ENCODE peak calls at places on chromosomes 13 and 19, in eight cellular contexts. A is bronchial epithelial cell, P is endothelial cell of umbilical vein, V is AG10803, H is pancreas, G is coronary artery, X is AG04450, E is heart left ventricle. L is an unnamed sample.

GRCh38 chr13:46015374-46015773 is 37.2 kb downstream of the ZC3H13 start:
- DNase-seq in X (no peak), P (no peak), V (peak; percentile 69), E (no peak), G (no peak), H (no peak), A (no peak), L (no peak)

GRCh38 chr13:63636231-63636993 is 2220.8 kb upstream of the PCDH20 start:
- DNase-seq in E (no peak), P (peak; percentile 45), V (no peak), H (no peak), G (no peak), A (no peak), X (no peak), L (peak; percentile 23)

GRCh38 chr19:45663800-45664199 is 4.2 kb upstream of the GIPR start:
- DNase-seq in V (no peak), E (no peak), P (no peak), H (no peak), A (no peak), G (no peak), X (no peak), L (no peak)

GRCh38 chr13:36432106-36432544 is at the start of gene CCNA1:
- DNase-seq in E (no peak), H (no peak), X (no peak), P (no peak), G (no peak), V (no peak), A (no peak), L (no peak)

GRCh38 chr13:80036845-80037504 is 304.0 kb downstream of the SPRY2 start:
- DNase-seq in A (no peak), X (no peak), G (no peak), E (peak; percentile 21), P (no peak), V (peak; percentile 16), H (no peak), L (no peak)

GRCh38 chr13:112657850-112658445 is 31.9 kb upstream of the ATP11A start:
- DNase-seq in P (no peak), V (peak; percentile 61), A (peak; percentile 74), E (no peak), X (peak; percentile 33), G (no peak), H (no peak), L (peak; percentile 64)

GRCh38 chr13:100881291-100881864 is 206.8 kb upstream of the TMTC4 start:
- DNase-seq in V (peak; percentile 71), P (no peak), H (no peak), E (no peak), A (no peak), G (no peak), X (no peak), L (no peak)

GRCh38 chr13:30892966-30893365 is 13.1 kb upstream of the MEDAG start:
- DNase-seq in V (peak; percentile 63), X (no peak), E (no peak), G (peak; percentile 76), P (no peak), H (no peak), A (no peak), L (no peak)

GRCh38 chr13:42110410-42111155 is 62.1 kb downstream of the DGKH start:
- DNase-seq in P (peak; percentile 84), E (no peak), V (peak; percentile 83), H (no peak), G (no peak), A (peak; percentile 69), X (peak; percentile 54), L (peak; percentile 84)

GRCh38 chr13:75359266-75359665 is 122.7 kb downstream of the TBC1D4 start:
- DNase-seq in X (peak; percentile 66), A (peak; percentile 84), V (peak; percentile 92), E (no peak), P (no peak), G (no peak), H (no peak), L (peak; percentile 95)

GRCh38 chr19:1172353-1173159 is 1.5 kb downstream of the SBNO2 start:
- DNase-seq in E (no peak), V (peak; percentile 67), A (no peak), X (no peak), H (peak; percentile 71), G (peak; percentile 88), P (peak; percentile 30), L (peak; percentile 41)

GRCh38 chr19:35710784-35711723 is 6.7 kb downstream of the ZBTB32 start:
- DNase-seq in H (no peak), P (no peak), E (no peak), V (no peak), A (no peak), X (no peak), G (no peak), L (no peak)

GRCh38 chr19:4878491-4878968 is 11.1 kb upstream of the PLIN3 start:
- DNase-seq in X (no peak), E (no peak), H (no peak), P (no peak), A (no peak), G (no peak), V (no peak), L (no peak)

GRCh38 chr19:21603431-21604153 is 98.2 kb downstream of the ZNF429 start:
- DNase-seq in X (no peak), V (no peak), E (no peak), G (no peak), H (no peak), P (no peak), A (no peak), L (no peak)

GRCh38 chr13:43425234-43425633 is 361.5 kb downstream of the ENOX1 start:
- DNase-seq in V (no peak), H (no peak), G (no peak), X (no peak), E (no peak), A (no peak), P (no peak), L (no peak)

GRCh38 chr13:49248433-49249002 is 793 bp downstream of the CDADC1 start:
- DNase-seq in E (no peak), H (no peak), X (no peak), P (peak; percentile 50), G (no peak), A (peak; percentile 15), V (peak; percentile 24), L (peak; percentile 25)

GRCh38 chr13:49241296-49241695 is 6.4 kb upstream of the CDADC1 start:
- DNase-seq in E (no peak), A (no peak), P (no peak), X (no peak), H (no peak), V (no peak), G (no peak), L (no peak)

GRCh38 chr13:49247722-49248432 is at the start of gene CDADC1:
- DNase-seq in G (peak; percentile 99), A (peak; percentile 89), X (peak; percentile 76), P (peak; percentile 97), V (peak; percentile 91), H (peak; percentile 96), E (peak; percentile 98), L (peak; percentile 96)

GRCh38 chr13:49246850-49247721 is 639 bp upstream of the CDADC1 start:
- DNase-seq in G (no peak), P (no peak), A (no peak), X (no peak), H (no peak), E (no peak), V (no peak), L (no peak)
- TF ChIP-seq CTCF in G (no peak), P (no peak), A (no peak), X (no peak), H (no peak), E (no peak), V (no peak), L (no peak)

DNA sequence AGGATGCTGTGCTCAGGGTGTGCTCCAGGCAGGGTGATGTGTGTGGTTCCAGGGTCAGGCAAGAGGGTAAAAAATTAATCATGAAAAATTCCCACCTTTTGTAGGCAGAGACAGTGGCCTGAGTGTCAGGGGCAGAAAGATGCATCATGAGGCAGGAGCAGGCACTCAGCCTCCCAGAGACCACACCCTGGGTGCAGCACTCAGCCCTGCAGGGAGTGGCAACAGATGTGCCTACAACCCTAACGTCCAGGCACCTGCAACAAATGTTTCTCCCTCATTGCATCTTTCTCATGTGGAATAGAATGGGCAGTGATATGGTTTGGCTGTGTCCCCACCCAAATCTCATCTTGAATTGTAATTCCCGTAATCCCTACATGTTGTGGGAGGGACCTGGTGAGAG is 19.6 kb upstream of the CEACAM1 start:
- DNase-seq in H (no peak), E (no peak), V (no peak), X (no peak), A (no peak), G (no peak), P (no peak), L (no peak)
- H3K4me3 ChIP-seq in H (no peak overlapping the region), E (no peak overlapping the region), V (no peak overlapping the region), X (no peak overlapping the region), A (no peak overlapping the region), G (no peak overlapping the region), P (no peak overlapping the region), L (no peak overlapping the region)

DNA sequence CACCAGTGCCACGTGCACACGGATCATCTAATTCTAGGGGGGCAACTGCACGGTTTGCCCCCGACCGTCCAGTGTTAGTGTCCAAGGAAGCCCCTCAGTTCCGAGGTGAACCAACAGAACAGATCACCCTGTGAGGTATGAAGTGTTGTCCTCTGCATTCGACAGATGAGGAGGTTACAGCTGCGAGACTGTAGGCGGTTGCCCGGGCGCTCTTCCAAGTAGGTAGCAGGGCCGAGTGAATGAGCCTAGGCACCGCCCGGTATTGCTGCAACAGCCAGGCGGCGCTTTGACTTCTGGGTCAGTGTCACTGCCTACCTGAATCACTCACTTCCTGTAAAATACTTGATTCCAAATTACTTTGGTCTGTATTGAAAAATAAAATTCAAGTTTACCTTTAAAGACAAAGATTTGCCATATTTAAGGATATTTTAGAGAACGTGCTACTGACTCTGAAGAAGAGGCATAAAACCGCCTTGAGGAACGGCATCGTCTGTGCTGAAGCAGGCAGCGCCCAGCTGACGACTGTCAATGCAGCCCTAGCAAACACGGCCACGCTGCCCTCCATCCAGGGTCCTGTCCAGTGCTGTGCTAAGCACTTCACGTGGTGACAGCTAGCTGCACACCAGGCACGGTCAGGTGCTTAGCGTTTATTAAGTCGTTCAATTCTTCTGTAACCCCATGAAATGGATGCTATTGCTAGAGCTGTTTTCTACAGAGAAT is 19.3 kb upstream of the RASA3 start:
- DNase-seq in H (no peak), E (no peak), A (peak; percentile 76), G (peak; percentile 55), V (no peak), P (no peak), X (no peak), L (no peak)
- TF ChIP-seq CTCF in H (no peak), E (no peak), A (peak; percentile 37), G (no peak), V (no peak), P (no peak), X (no peak), L (no peak)

GRCh38 chr19:57319869-57320179 is 448 bp upstream of the ZNF543 start:
- DNase-seq in G (no peak), A (no peak), P (no peak), V (no peak), H (no peak), X (no peak), E (no peak), L (no peak)

GRCh38 chr19:57317503-57317902 is 2.8 kb upstream of the ZNF543 start:
- DNase-seq in A (no peak), H (no peak), V (no peak), G (no peak), P (no peak), E (no peak), X (no peak), L (no peak)

GRCh38 chr19:57320180-57321084 is at the start of gene ZNF543:
- DNase-seq in E (peak; percentile 98), P (peak; percentile 96), G (peak; percentile 97), A (peak; percentile 87), H (peak; percentile 89), X (peak; percentile 86), V (peak; percentile 94), L (peak; percentile 97)

GRCh38 chr19:57321746-57322145 is 1.5 kb downstream of the ZNF543 start:
- DNase-seq in X (no peak), E (no peak), A (no peak), P (no peak), H (no peak), V (no peak), G (no peak), L (no peak)

GRCh38 chr19:57321164-57321563 is 892 bp downstream of the ZNF543 start:
- DNase-seq in P (no peak), V (no peak), A (no peak), G (no peak), X (no peak), E (no peak), H (no peak), L (no peak)
- H3K4me3 ChIP-seq in P (peak overlapping the region; percentile 52), V (peak overlapping the region; percentile 87), A (peak overlapping the region; percentile 75), G (peak overlapping the region; percentile 80), X (peak overlapping the region; percentile 85), E (peak overlapping the region; percentile 96), H (peak overlapping the region; percentile 72), L (peak overlapping the region; percentile 94)